ENCODE peak calls at places on chromosome 5, in eight cellular contexts. V, E, T, A, K, B, C and M are unnamed samples.

GRCh38 chr5:71882826-71883744 is 164.0 kb downstream of the CARTPT start:
- DNase-seq in V (no peak), E (no peak), T (no peak), A (no peak), K (no peak), B (no peak), C (no peak), M (no peak)

GRCh38 chr5:73234156-73234555 is 61.2 kb downstream of the TMEM174 start:
- DNase-seq in V (no peak), E (no peak), T (no peak), A (no peak), K (no peak), B (no peak), C (no peak), M (no peak)

GRCh38 chr5:180324633-180324955 is 28.5 kb downstream of the GFPT2 start:
- DNase-seq in V (no peak), E (no peak), T (no peak), A (no peak), K (no peak), B (no peak), C (no peak), M (no peak)

GRCh38 chr5:127320032-127320945 is 29.7 kb downstream of the MEGF10 start:
- DNase-seq in V (no peak), E (no peak), T (no peak), A (no peak), K (no peak), B (no peak), C (no peak), M (no peak)

GRCh38 chr5:179225387-179225786 is 119.9 kb downstream of the ADAMTS2 start:
- DNase-seq in V (no peak), E (no peak), T (no peak), A (no peak), K (no peak), B (no peak), C (no peak), M (no peak)

GRCh38 chr5:135273212-135273611 is 125.8 kb downstream of the MACROH2A1 start:
- DNase-seq in V (no peak), E (no peak), T (no peak), A (no peak), K (no peak), B (no peak), C (no peak), M (no peak)

GRCh38 chr5:120368923-120369715 is 95.0 kb upstream of the PRR16 start:
- DNase-seq in V (no peak), E (no peak), T (no peak), A (peak), K (peak), B (no peak), C (no peak), M (no peak)

GRCh38 chr5:138339086-138339456 is 1.0 kb downstream of the FAM53C start:
- DNase-seq in V (no peak), E (no peak), T (no peak), A (no peak), K (no peak), B (no peak), C (no peak), M (peak)

GRCh38 chr5:37553720-37554402 is 174.7 kb downstream of the WDR70 start:
- DNase-seq in V (no peak), E (no peak), T (no peak), A (no peak), K (peak), B (no peak), C (no peak), M (no peak)

GRCh38 chr5:5629579-5629978 is 207.1 kb downstream of the ICE1 start:
- DNase-seq in V (no peak), E (no peak), T (no peak), A (no peak), K (no peak), B (no peak), C (no peak), M (no peak)

GRCh38 chr5:157347301-157348048 is 81.6 kb downstream of the CYFIP2 start:
- DNase-seq in V (no peak), E (no peak), T (no peak), A (no peak), K (no peak), B (no peak), C (no peak), M (no peak)

GRCh38 chr5:157520911-157521703 is 54.5 kb downstream of the ADAM19 start:
- DNase-seq in V (no peak), E (no peak), T (no peak), A (no peak), K (peak), B (peak), C (no peak), M (no peak)

GRCh38 chr5:98656106-98656795 is 117.2 kb upstream of the RGMB start:
- DNase-seq in V (no peak), E (no peak), T (no peak), A (no peak), K (no peak), B (peak), C (no peak), M (no peak)

GRCh38 chr5:71830626-71831539 is 111.8 kb downstream of the CARTPT start:
- DNase-seq in V (peak), E (peak), T (no peak), A (peak), K (peak), B (peak), C (no peak), M (peak)

GRCh38 chr5:80964491-80964890 is 4.3 kb downstream of the RASGRF2 start:
- DNase-seq in V (no peak), E (no peak), T (no peak), A (no peak), K (no peak), B (no peak), C (no peak), M (no peak)

GRCh38 chr5:13976867-13977479 is 32.5 kb upstream of the DNAH5 start:
- DNase-seq in V (peak), E (no peak), T (no peak), A (no peak), K (peak), B (peak), C (no peak), M (no peak)

GRCh38 chr5:34415559-34416198 is 240.4 kb upstream of the RAI14 start:
- DNase-seq in V (no peak), E (no peak), T (no peak), A (no peak), K (no peak), B (no peak), C (no peak), M (no peak)

GRCh38 chr5:168126606-168127005 is 164.8 kb upstream of the WWC1 start:
- DNase-seq in V (no peak), E (no peak), T (no peak), A (no peak), K (no peak), B (no peak), C (no peak), M (no peak)

GRCh38 chr5:402615-403359 is 40.2 kb upstream of the EXOC3 start:
- DNase-seq in V (no peak), E (no peak), T (no peak), A (peak), K (no peak), B (no peak), C (no peak), M (no peak)

GRCh38 chr5:34970552-34970951 is 41.2 kb downstream of the DNAJC21 start:
- DNase-seq in V (no peak), E (no peak), T (no peak), A (no peak), K (no peak), B (no peak), C (no peak), M (no peak)

GRCh38 chr5:170446365-170446764 is 57.2 kb upstream of the KCNMB1 start:
- DNase-seq in V (no peak), E (no peak), T (no peak), A (no peak), K (no peak), B (no peak), C (no peak), M (peak)

GRCh38 chr5:120457839-120458507 is 6.1 kb upstream of the PRR16 start:
- DNase-seq in V (no peak), E (no peak), T (peak), A (peak), K (peak), B (peak), C (peak), M (peak)

GRCh38 chr5:87076411-87076810 is 191.3 kb upstream of the RASA1 start:
- DNase-seq in V (no peak), E (no peak), T (no peak), A (no peak), K (no peak), B (no peak), C (no peak), M (no peak)

GRCh38 chr5:123460296-123460729 is 37.1 kb upstream of the CEP120 start:
- DNase-seq in V (no peak), E (no peak), T (no peak), A (no peak), K (peak), B (peak), C (peak), M (no peak)

GRCh38 chr5:76384189-76384588 is 18.9 kb upstream of the IQGAP2 start:
- DNase-seq in V (no peak), E (no peak), T (no peak), A (no peak), K (no peak), B (no peak), C (no peak), M (no peak)

GRCh38 chr5:2149196-2149541 is 266.4 kb upstream of the IRX4 start:
- DNase-seq in V (no peak), E (no peak), T (no peak), A (no peak), K (peak), B (no peak), C (no peak), M (peak)

GRCh38 chr5:137916923-137917322 is 27.7 kb downstream of the PKD2L2 start:
- DNase-seq in V (no peak), E (no peak), T (no peak), A (no peak), K (no peak), B (no peak), C (no peak), M (no peak)

GRCh38 chr5:111932628-111933027 is 175.6 kb upstream of the NREP start:
- DNase-seq in V (no peak), E (no peak), T (no peak), A (no peak), K (no peak), B (peak), C (no peak), M (no peak)

GRCh38 chr5:116652196-116652729 is 77.6 kb upstream of the SEMA6A start:
- DNase-seq in V (peak), E (peak), T (no peak), A (no peak), K (no peak), B (peak), C (no peak), M (peak)

GRCh38 chr5:67006152-67006848 is 190.3 kb downstream of the CD180 start:
- DNase-seq in V (no peak), E (no peak), T (no peak), A (no peak), K (no peak), B (no peak), C (no peak), M (no peak)

GRCh38 chr5:136819526-136820302 is 454.4 kb upstream of the TRPC7 start:
- DNase-seq in V (no peak), E (no peak), T (no peak), A (no peak), K (no peak), B (no peak), C (no peak), M (no peak)

GRCh38 chr5:129857124-129857523 is 47.1 kb upstream of the CHSY3 start:
- DNase-seq in V (no peak), E (no peak), T (no peak), A (no peak), K (no peak), B (no peak), C (no peak), M (no peak)